ENCODE peak calls at places on chromosome 21, in seven cellular contexts. J is GM12878, R is K562, H is GM12892, C is SK-N-SH, P is H1, W is HepG2. V is an unnamed sample.

GRCh38 chr21:17542371-17542992 is 29.6 kb downstream of the CXADR start:
- DNase-seq in J (no peak), R (no peak), H (no peak), C (peak), P (no peak), W (peak), V (no peak)

GRCh38 chr21:28550057-28550825 is 442.4 kb downstream of the LTN1 start:
- DNase-seq in J (no peak), R (no peak), H (no peak), C (no peak), P (no peak), W (no peak), V (no peak)

GRCh38 chr21:17270234-17270633 is 242.6 kb upstream of the CXADR start:
- DNase-seq in J (no peak), R (no peak), H (no peak), C (peak), P (no peak), W (peak), V (no peak)

GRCh38 chr21:34810786-34811185 is 142.0 kb downstream of the CLIC6 start:
- DNase-seq in J (no peak), R (no peak), H (no peak), C (no peak), P (no peak), W (no peak), V (no peak)

GRCh38 chr21:19712441-19712840 is 1285.8 kb upstream of the NCAM2 start:
- DNase-seq in J (no peak), R (no peak), H (no peak), C (no peak), P (no peak), W (no peak), V (no peak)

GRCh38 chr21:42460391-42461184 is 35.4 kb downstream of the RSPH1 start:
- DNase-seq in J (peak), R (no peak), H (no peak), C (peak), P (no peak), W (no peak), V (no peak)

GRCh38 chr21:20739421-20739820 is 258.8 kb upstream of the NCAM2 start:
- DNase-seq in J (no peak), R (peak), H (no peak), C (peak), P (no peak), W (no peak), V (no peak)

GRCh38 chr21:46307625-46308024 is 16.0 kb downstream of the C21orf58 start:
- DNase-seq in J (no peak), R (no peak), H (no peak), C (no peak), P (no peak), W (no peak), V (no peak)

GRCh38 chr21:34890724-34891609 is 158.1 kb downstream of the RUNX1 start:
- DNase-seq in J (no peak), R (no peak), H (no peak), C (peak), P (peak), W (no peak), V (no peak)

GRCh38 chr21:46095106-46095719 is 2.7 kb upstream of the COL6A2 start:
- DNase-seq in J (no peak), R (no peak), H (no peak), C (no peak), P (no peak), W (no peak), V (no peak)

GRCh38 chr21:42563261-42564045 is 49.8 kb downstream of the SLC37A1 start:
- DNase-seq in J (no peak), R (peak), H (no peak), C (no peak), P (no peak), W (no peak), V (no peak)

GRCh38 chr21:34548782-34549376 is 36.9 kb upstream of the KCNE1 start:
- DNase-seq in J (no peak), R (no peak), H (no peak), C (no peak), P (no peak), W (no peak), V (no peak)

GRCh38 chr21:36104306-36105300 is 30.3 kb upstream of the CBR3 start:
- DNase-seq in J (no peak), R (no peak), H (no peak), C (peak), P (peak), W (no peak), V (no peak)

GRCh38 chr21:43573921-43574320 is 85.4 kb downstream of the HSF2BP start:
- DNase-seq in J (no peak), R (no peak), H (no peak), C (no peak), P (no peak), W (no peak), V (no peak)

GRCh38 chr21:43645414-43645891 is 13.8 kb downstream of the HSF2BP start:
- DNase-seq in J (no peak), R (no peak), H (no peak), C (no peak), P (no peak), W (peak), V (peak)

GRCh38 chr21:46619846-46620245 is 15.0 kb upstream of the S100B start:
- DNase-seq in J (no peak), R (no peak), H (no peak), C (no peak), P (no peak), W (no peak), V (no peak)

GRCh38 chr21:36466061-36466511 is 13.8 kb downstream of the CLDN14 start:
- DNase-seq in J (no peak), R (no peak), H (no peak), C (no peak), P (no peak), W (no peak), V (no peak)

GRCh38 chr21:44854391-44854663 is 19.2 kb downstream of the PTTG1IP start:
- DNase-seq in J (no peak), R (peak), H (no peak), C (no peak), P (no peak), W (no peak), V (no peak)
- TF ChIP-seq TAF1 in J (no peak), R (no peak), H (no peak), C (no peak), P (no peak), W (no peak), V (no peak)

DNA sequence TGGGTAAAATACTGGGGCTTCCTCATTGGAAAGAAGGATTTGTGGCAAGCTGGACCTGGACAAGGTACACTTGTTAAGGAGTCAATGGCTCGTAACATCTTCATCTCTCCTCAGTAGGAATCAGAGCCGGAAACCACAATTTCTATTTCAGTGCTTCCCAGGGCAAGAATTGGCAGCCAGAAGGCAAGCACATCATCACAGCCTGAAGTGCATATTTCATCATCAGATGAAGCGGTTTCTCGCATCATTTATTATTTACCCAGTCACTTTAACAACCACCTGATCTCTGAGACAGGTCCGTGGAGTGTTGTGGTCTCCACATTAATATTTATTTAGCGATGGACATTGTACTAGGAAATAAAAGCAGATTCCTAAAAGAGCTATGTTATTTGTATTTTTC is 55.0 kb downstream of the KCNJ15 start:
- DNase-seq in J (no peak), R (no peak), H (no peak), C (no peak), P (no peak), W (no peak), V (no peak)
- TF ChIP-seq POLR2AphosphoS5 in J (no peak), R (no peak), H (no peak), C (no peak), P (no peak), W (no peak), V (no peak)

DNA sequence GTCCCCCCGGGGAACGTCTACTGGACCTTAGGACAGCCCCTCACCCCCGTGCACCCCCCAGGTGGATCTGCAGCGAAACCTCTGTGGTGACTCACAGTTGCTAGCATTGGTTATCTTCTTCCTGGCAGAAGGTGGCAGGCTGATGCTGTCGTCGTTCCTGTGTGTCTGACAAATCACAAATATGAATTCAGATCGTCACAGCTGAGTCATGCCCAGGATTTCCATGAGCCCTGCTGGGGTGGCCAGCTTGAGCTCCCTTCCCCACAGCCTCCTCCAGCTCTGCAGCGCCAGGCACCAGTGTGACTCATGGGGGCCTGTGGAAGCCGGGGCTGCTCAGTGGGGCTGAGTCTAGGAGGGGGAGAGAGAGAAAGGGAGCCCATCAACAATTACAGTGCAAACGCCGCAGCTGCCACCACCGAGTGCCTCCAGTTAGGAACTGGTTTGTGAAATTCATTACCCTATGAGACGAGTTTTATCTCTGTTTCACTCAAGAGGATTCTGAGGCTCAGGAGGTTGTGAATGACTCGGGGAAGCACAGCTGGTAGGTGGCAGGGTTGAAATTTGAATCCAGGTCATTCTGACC is 197.9 kb downstream of the DYRK1A start:
- DNase-seq in J (peak), R (peak), H (no peak), C (peak), P (peak), W (peak), V (peak)
- TF ChIP-seq TAF1 in J (no peak), R (peak), H (no peak), C (peak), P (no peak), W (no peak), V (no peak)

GRCh38 chr21:15001773-15002647 is 62.8 kb downstream of the NRIP1 start:
- DNase-seq in J (peak), R (no peak), H (no peak), C (no peak), P (no peak), W (no peak), V (no peak)

GRCh38 chr21:15003463-15004135 is 61.2 kb downstream of the NRIP1 start:
- DNase-seq in J (no peak), R (no peak), H (no peak), C (no peak), P (no peak), W (no peak), V (no peak)

GRCh38 chr21:15004721-15005370 is 60.0 kb downstream of the NRIP1 start:
- DNase-seq in J (no peak), R (no peak), H (no peak), C (no peak), P (no peak), W (no peak), V (no peak)

GRCh38 chr21:15000076-15000475 is 64.7 kb downstream of the NRIP1 start:
- DNase-seq in J (no peak), R (no peak), H (no peak), C (no peak), P (no peak), W (no peak), V (no peak)

DNA sequence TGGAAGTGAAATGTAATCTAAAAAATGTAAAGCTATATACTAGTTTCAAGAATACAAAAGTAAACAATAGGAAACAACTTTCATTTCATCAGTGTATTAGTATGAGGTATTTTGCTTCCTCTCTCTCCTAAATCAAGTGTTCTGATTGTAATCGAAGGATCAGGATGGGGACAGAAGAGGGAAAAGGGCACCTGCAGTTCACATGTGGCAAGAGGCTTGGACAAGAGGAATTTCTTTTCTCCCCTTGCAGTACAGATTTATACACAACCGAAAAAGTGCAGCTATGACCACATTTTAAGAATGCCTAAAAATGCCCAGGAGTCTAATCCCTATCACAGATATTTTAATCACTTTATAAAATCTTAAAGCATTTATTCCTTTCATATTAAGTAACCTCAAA is 63.7 kb downstream of the NRIP1 start:
- DNase-seq in J (no peak), R (no peak), H (no peak), C (no peak), P (no peak), W (no peak), V (no peak)
- TF ChIP-seq POLR2AphosphoS5 in J (no peak), R (no peak), H (no peak), C (no peak), P (no peak), W (no peak), V (no peak)

GRCh38 chr21:44999972-45000636 is 60.3 kb downstream of the SLX9 start:
- DNase-seq in J (no peak), R (no peak), H (no peak), C (no peak), P (no peak), W (no peak), V (no peak)
- TF ChIP-seq TAF1 in J (no peak), R (no peak), H (no peak), C (no peak), P (no peak), W (no peak), V (no peak)

DNA sequence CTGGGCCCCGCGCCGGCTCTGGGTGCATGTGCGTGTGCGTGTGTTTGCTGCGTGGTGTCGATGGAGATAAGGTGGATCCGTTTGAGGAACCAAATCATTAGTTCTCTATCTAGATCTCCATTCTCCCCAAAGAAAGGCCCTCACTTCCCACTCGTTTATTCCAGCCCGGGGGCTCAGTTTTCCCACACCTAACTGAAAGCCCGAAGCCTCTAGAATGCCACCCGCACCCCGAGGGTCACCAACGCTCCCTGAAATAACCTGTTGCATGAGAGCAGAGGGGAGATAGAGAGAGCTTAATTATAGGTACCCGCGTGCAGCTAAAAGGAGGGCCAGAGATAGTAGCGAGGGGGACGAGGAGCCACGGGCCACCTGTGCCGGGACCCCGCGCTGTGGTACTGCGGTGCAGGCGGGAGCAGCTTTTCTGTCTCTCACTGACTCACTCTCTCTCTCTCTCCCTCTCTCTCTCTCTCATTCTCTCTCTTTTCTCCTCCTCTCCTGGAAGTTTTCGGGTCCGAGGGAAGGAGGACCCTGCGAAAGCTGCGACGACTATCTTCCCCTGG is 644 bp downstream of the OLIG2 start:
- DNase-seq in J (no peak), R (no peak), H (no peak), C (peak), P (no peak), W (no peak), V (no peak)
- TF ChIP-seq POLR2AphosphoS5 in J (no peak), R (no peak), H (no peak), C (no peak), P (no peak), W (no peak), V (no peak)

GRCh38 chr21:41427556-41427955 is 1.5 kb downstream of the MX1 start:
- DNase-seq in J (no peak), R (no peak), H (no peak), C (no peak), P (peak), W (no peak), V (no peak)
- TF ChIP-seq TAF1 in J (no peak), R (no peak), H (no peak), C (no peak), P (no peak), W (no peak), V (no peak)

GRCh38 chr21:31577280-31577679 is 82.2 kb upstream of the SOD1 start:
- DNase-seq in J (no peak), R (no peak), H (no peak), C (no peak), P (no peak), W (no peak), V (no peak)
- TF ChIP-seq POLR2AphosphoS5 in J (no peak), R (no peak), H (no peak), C (no peak), P (no peak), W (no peak), V (no peak)

DNA sequence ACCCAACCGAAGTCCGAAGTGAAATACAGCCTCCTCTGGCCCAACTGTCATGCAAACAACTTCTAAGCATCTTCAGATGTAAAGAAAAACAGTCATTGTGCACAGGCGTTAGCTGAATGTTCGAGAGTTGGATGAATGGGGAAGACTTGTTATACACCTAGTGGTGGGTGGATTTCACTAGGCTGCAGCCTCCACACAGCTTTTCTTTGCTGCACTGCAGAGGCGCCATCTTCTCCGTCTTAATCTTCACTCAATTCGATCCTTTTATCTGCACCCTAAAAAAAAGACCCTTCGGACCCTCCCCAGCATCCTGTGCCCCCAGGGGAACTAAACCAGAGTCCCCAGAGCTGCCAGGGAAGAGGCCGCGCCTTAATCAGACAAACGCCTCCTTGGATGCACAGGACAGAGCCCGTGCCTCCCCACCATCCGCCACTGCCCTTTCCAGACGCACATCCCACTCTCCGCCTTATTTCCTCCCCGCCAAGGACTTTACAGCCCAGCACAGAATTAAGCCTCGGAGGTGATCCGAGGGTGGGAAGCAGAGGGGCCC is 1.4 kb downstream of the APP start:
- DNase-seq in J (peak), R (no peak), H (peak), C (peak), P (peak), W (peak), V (no peak)
- TF ChIP-seq TAF1 in J (no peak), R (no peak), H (no peak), C (peak), P (peak), W (no peak), V (no peak)